ENCODE peak calls at places on chromosomes 1 and 21, in seven cellular contexts. S, J, G, L, U, V and A are unnamed samples.

GRCh38 chr1:84756455-84757082 is 66.3 kb upstream of the SSX2IP start:
- DNase-seq in S (no peak), J (no peak), G (no peak), L (no peak), U (peak), V (no peak), A (no peak)

GRCh38 chr1:214354440-214355148 is 73.6 kb downstream of the SMYD2 start:
- DNase-seq in S (no peak), J (no peak), G (peak), L (no peak), U (no peak), V (no peak), A (no peak)

GRCh38 chr1:196160066-196160795 is 448.0 kb downstream of the KCNT2 start:
- DNase-seq in S (no peak), J (no peak), G (no peak), L (no peak), U (no peak), V (no peak), A (no peak)

GRCh38 chr1:19374402-19374801 is 62.3 kb downstream of the SLC66A1 start:
- DNase-seq in S (peak), J (no peak), G (no peak), L (no peak), U (no peak), V (no peak), A (no peak)

GRCh38 chr1:85465099-85465790 is at the start of gene DDAH1:
- DNase-seq in S (no peak), J (peak), G (peak), L (peak), U (peak), V (no peak), A (peak)

GRCh38 chr1:30868833-30869435 is 39.6 kb downstream of the SDC3 start:
- DNase-seq in S (no peak), J (no peak), G (no peak), L (no peak), U (no peak), V (peak), A (no peak)

GRCh38 chr1:116290085-116290670 is 82.9 kb upstream of the ATP1A1 start:
- DNase-seq in S (no peak), J (no peak), G (no peak), L (no peak), U (no peak), V (no peak), A (no peak)

GRCh38 chr21:34965200-34966174 is 83.6 kb downstream of the RUNX1 start:
- DNase-seq in S (no peak), J (no peak), G (no peak), L (peak), U (no peak), V (no peak), A (no peak)

GRCh38 chr1:37038079-37038702 is 3.9 kb upstream of the GRIK3 start:
- DNase-seq in S (peak), J (peak), G (peak), L (no peak), U (no peak), V (no peak), A (peak)

GRCh38 chr21:39630191-39630591 is 17.5 kb downstream of the B3GALT5 start:
- DNase-seq in S (no peak), J (peak), G (no peak), L (no peak), U (no peak), V (no peak), A (no peak)

GRCh38 chr21:23152130-23152529 is 2153.9 kb downstream of the NCAM2 start:
- DNase-seq in S (no peak), J (no peak), G (peak), L (no peak), U (no peak), V (no peak), A (no peak)

GRCh38 chr1:210944255-210944654 is 189.7 kb downstream of the KCNH1 start:
- DNase-seq in S (no peak), J (no peak), G (peak), L (no peak), U (no peak), V (no peak), A (no peak)

GRCh38 chr1:1833916-1834325 is 55.7 kb upstream of the NADK start:
- DNase-seq in S (no peak), J (no peak), G (no peak), L (peak), U (no peak), V (peak), A (no peak)

GRCh38 chr1:109969430-109969829 is 15.1 kb upstream of the AHCYL1 start:
- DNase-seq in S (no peak), J (no peak), G (no peak), L (no peak), U (no peak), V (no peak), A (no peak)
- TF ChIP-seq JUND in S (no peak), J (no peak), G (no peak), L (no peak), U (no peak), V (no peak), A (no peak)

GRCh38 chr1:72050551-72050950 is 231.8 kb downstream of the NEGR1 start:
- DNase-seq in S (no peak), J (no peak), G (no peak), L (no peak), U (no peak), V (no peak), A (no peak)
- TF ChIP-seq JUND in S (no peak), J (no peak), G (no peak), L (no peak), U (no peak), V (no peak), A (no peak)

GRCh38 chr1:180241716-180242544 is 11.9 kb downstream of the LHX4 start:
- DNase-seq in S (no peak), J (no peak), G (no peak), L (no peak), U (no peak), V (no peak), A (peak)
- TF ChIP-seq JUND in S (no peak), J (no peak), G (no peak), L (no peak), U (no peak), V (no peak), A (no peak)

GRCh38 chr1:97827887-97828286 is 92.9 kb downstream of the DPYD start:
- DNase-seq in S (no peak), J (no peak), G (no peak), L (no peak), U (no peak), V (no peak), A (no peak)
- TF ChIP-seq JUND in S (no peak), J (no peak), G (no peak), L (no peak), U (no peak), V (no peak), A (no peak)

GRCh38 chr1:40182956-40183710 is 21.9 kb downstream of the RLF start:
- DNase-seq in S (peak), J (peak), G (no peak), L (peak), U (no peak), V (no peak), A (no peak)
- TF ChIP-seq JUND in S (no peak), J (no peak), G (no peak), L (no peak), U (no peak), V (no peak), A (no peak)

GRCh38 chr1:220966874-220967631 is 87.8 kb downstream of the HLX start:
- DNase-seq in S (peak), J (no peak), G (peak), L (no peak), U (no peak), V (no peak), A (no peak)
- TF ChIP-seq JUND in S (peak), J (no peak), G (no peak), L (no peak), U (no peak), V (no peak), A (no peak)

DNA sequence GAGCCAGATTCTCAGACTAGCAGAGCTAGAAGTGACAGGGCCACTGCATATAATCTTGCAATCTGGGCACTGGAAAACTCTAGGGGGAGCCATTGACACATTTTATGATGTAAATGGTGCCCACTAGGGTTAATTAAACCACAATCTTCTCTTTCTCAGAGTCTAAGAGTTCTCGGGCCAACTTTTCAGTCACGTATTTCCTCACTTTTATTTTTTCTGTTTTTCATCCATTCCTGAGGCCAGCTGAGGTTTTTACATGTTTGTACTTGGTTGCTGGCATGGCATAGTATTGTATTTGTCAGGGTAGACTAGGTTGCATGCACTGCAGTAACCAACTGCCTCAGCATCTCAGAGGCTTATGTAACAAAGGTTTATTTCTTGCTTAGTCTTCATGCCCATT is 138.2 kb downstream of the ZNF326 start:
- DNase-seq in S (peak), J (peak), G (peak), L (peak), U (no peak), V (no peak), A (peak)
- TF ChIP-seq JUND in S (no peak), J (no peak), G (no peak), L (no peak), U (no peak), V (no peak), A (no peak)

GRCh38 chr1:147077081-147077480 is 95.2 kb downstream of the PRKAB2 start:
- DNase-seq in S (no peak), J (no peak), G (no peak), L (no peak), U (no peak), V (no peak), A (no peak)

GRCh38 chr1:147073062-147073432 is 99.2 kb downstream of the PRKAB2 start:
- DNase-seq in S (no peak), J (no peak), G (peak), L (no peak), U (no peak), V (no peak), A (no peak)

GRCh38 chr1:147076442-147076841 is 95.8 kb downstream of the PRKAB2 start:
- DNase-seq in S (no peak), J (no peak), G (no peak), L (no peak), U (no peak), V (no peak), A (peak)

GRCh38 chr1:147071142-147071541 is 101.1 kb downstream of the PRKAB2 start:
- DNase-seq in S (no peak), J (no peak), G (no peak), L (no peak), U (no peak), V (no peak), A (no peak)

GRCh38 chr1:147072371-147073061 is 99.8 kb downstream of the PRKAB2 start:
- DNase-seq in S (no peak), J (no peak), G (peak), L (no peak), U (no peak), V (no peak), A (no peak)
- TF ChIP-seq JUND in S (no peak), J (no peak), G (no peak), L (no peak), U (no peak), V (no peak), A (no peak)

GRCh38 chr1:41870076-41870562 is 48.6 kb downstream of the HIVEP3 start:
- DNase-seq in S (no peak), J (peak), G (no peak), L (no peak), U (no peak), V (no peak), A (no peak)
- TF ChIP-seq JUND in S (peak), J (peak), G (peak), L (no peak), U (peak), V (peak), A (no peak)